ENCODE peak calls at places on chromosomes 7 and 10, in six cellular contexts. One of them, this sample, is unnamed.

GRCh38 chr10:72693599-72693915 is 1.6 kb downstream of the MCU start:
- DNase-seq in neural progenitor cell: no peak
- DNase-seq in fibroblast of lung: no peak
- DNase-seq in hepatocyte: no peak
- DNase-seq in astrocyte: peak; percentile 25
- DNase-seq in HepG2: no peak
- DNase-seq in this sample: no peak

GRCh38 chr7:112296416-112296815 is 89.9 kb downstream of the ZNF277 start:
- DNase-seq in neural progenitor cell: no peak
- DNase-seq in fibroblast of lung: no peak
- DNase-seq in hepatocyte: no peak
- DNase-seq in astrocyte: peak; percentile 36
- DNase-seq in HepG2: no peak
- DNase-seq in this sample: no peak

GRCh38 chr10:111856631-111857030 is 326.9 kb downstream of the GPAM start:
- DNase-seq in neural progenitor cell: peak; percentile 27
- DNase-seq in fibroblast of lung: no peak
- DNase-seq in hepatocyte: peak; percentile 11
- DNase-seq in astrocyte: no peak
- DNase-seq in HepG2: peak; percentile 4
- DNase-seq in this sample: no peak

GRCh38 chr10:6601224-6601805 is 21.2 kb upstream of the PRKCQ start:
- DNase-seq in neural progenitor cell: no peak
- DNase-seq in fibroblast of lung: no peak
- DNase-seq in hepatocyte: no peak
- DNase-seq in astrocyte: no peak
- DNase-seq in HepG2: no peak
- DNase-seq in this sample: no peak

GRCh38 chr7:98357751-98358161 is 43.1 kb downstream of the BAIAP2L1 start:
- DNase-seq in neural progenitor cell: no peak
- DNase-seq in fibroblast of lung: peak; percentile 76
- DNase-seq in hepatocyte: peak; percentile 30
- DNase-seq in astrocyte: peak; percentile 77
- DNase-seq in HepG2: peak; percentile 72
- DNase-seq in this sample: no peak

GRCh38 chr7:104074529-104074928 is 85.1 kb upstream of the RELN start:
- DNase-seq in neural progenitor cell: no peak
- DNase-seq in fibroblast of lung: no peak
- DNase-seq in hepatocyte: no peak
- DNase-seq in astrocyte: no peak
- DNase-seq in HepG2: no peak
- DNase-seq in this sample: no peak

GRCh38 chr10:79072041-79072441 is 3.3 kb downstream of the ZMIZ1 start:
- DNase-seq in neural progenitor cell: no peak
- DNase-seq in fibroblast of lung: no peak
- DNase-seq in hepatocyte: no peak
- DNase-seq in astrocyte: no peak
- DNase-seq in HepG2: no peak
- DNase-seq in this sample: peak; percentile 74

GRCh38 chr10:21314234-21314633 is 211.2 kb downstream of the SKIDA1 start:
- DNase-seq in neural progenitor cell: peak; percentile 58
- DNase-seq in fibroblast of lung: no peak
- DNase-seq in hepatocyte: no peak
- DNase-seq in astrocyte: peak; percentile 66
- DNase-seq in HepG2: peak; percentile 27
- DNase-seq in this sample: no peak

DNA sequence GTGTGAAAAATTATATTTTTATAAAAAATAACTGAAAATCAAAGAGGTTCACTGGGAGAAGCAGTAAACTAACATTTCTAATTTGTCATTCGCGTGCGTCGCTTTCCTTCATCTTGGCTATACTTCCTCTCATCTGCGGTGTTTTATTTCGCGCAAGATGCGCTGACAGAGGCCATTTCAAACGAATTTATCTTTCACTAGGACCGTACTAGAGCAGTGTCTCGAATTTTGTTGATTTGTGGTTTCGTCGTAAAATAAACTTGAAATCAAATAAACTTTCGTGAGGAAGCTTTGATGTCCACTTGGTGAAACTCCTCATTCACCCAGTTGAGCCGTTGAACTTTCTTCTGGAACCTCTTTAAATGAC is 163.7 kb upstream of the PPP1R3A start:
- DNase-seq in neural progenitor cell: no peak
- DNase-seq in fibroblast of lung: no peak
- DNase-seq in hepatocyte: no peak
- DNase-seq in astrocyte: no peak
- DNase-seq in HepG2: no peak
- DNase-seq in this sample: no peak
- TF ChIP-seq EZH2 in neural progenitor cell: no peak
- TF ChIP-seq EZH2 in fibroblast of lung: no peak
- TF ChIP-seq EZH2 in hepatocyte: no peak
- TF ChIP-seq EZH2 in astrocyte: no peak
- TF ChIP-seq EZH2 in HepG2: no peak
- TF ChIP-seq EZH2 in this sample: no peak

GRCh38 chr7:77251519-77251819 is 51.9 kb upstream of the FGL2 start:
- DNase-seq in neural progenitor cell: no peak
- DNase-seq in fibroblast of lung: no peak
- DNase-seq in hepatocyte: no peak
- DNase-seq in astrocyte: no peak
- DNase-seq in HepG2: no peak
- DNase-seq in this sample: no peak
- H3K4me1 ChIP-seq in neural progenitor cell: no peaks in the 10 kb centered on the region
- H3K4me1 ChIP-seq in fibroblast of lung: peaks cover 2% of the 10 kb centered on the region
- H3K4me1 ChIP-seq in hepatocyte: no peaks in the 10 kb centered on the region
- H3K4me1 ChIP-seq in astrocyte: no peaks in the 10 kb centered on the region
- H3K4me1 ChIP-seq in HepG2: peaks cover 4% of the 10 kb centered on the region
- H3K4me1 ChIP-seq in this sample: no peaks in the 10 kb centered on the region

DNA sequence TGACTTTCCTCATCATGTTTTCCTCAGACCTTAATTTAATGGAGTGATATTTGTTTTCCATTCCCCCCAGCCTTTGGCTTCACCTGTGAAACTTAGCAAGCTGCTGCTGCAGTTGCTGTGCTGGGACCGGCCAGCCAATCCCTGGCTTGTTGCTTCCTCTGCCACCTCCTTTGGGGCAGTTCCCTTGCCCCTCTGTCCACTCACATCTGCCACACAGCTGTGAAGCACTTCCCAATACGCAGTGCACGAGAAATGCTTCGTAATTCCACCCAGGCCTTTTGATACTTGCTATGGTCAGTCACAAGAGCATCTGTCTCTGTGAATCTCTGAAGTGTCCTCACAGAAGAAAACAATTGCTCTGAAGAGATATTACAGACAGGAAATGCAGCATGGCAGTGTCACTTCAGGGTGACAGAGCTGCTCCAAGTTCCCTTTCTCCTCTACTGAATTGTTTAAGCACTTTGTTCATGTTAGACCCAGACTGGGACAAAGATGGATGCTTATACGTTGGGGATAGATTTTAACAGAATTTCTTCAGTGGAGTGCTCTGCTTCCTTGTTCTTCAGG is 208.5 kb downstream of the PTEN start:
- DNase-seq in neural progenitor cell: no peak
- DNase-seq in fibroblast of lung: no peak
- DNase-seq in hepatocyte: no peak
- DNase-seq in astrocyte: no peak
- DNase-seq in HepG2: no peak
- DNase-seq in this sample: no peak
- H3K4me2 ChIP-seq in neural progenitor cell: no peak overlapping the region
- H3K4me2 ChIP-seq in fibroblast of lung: no peak overlapping the region
- H3K4me2 ChIP-seq in hepatocyte: no peak overlapping the region
- H3K4me2 ChIP-seq in astrocyte: no peak overlapping the region
- H3K4me2 ChIP-seq in HepG2: no peak overlapping the region
- H3K4me2 ChIP-seq in this sample: no peak overlapping the region

DNA sequence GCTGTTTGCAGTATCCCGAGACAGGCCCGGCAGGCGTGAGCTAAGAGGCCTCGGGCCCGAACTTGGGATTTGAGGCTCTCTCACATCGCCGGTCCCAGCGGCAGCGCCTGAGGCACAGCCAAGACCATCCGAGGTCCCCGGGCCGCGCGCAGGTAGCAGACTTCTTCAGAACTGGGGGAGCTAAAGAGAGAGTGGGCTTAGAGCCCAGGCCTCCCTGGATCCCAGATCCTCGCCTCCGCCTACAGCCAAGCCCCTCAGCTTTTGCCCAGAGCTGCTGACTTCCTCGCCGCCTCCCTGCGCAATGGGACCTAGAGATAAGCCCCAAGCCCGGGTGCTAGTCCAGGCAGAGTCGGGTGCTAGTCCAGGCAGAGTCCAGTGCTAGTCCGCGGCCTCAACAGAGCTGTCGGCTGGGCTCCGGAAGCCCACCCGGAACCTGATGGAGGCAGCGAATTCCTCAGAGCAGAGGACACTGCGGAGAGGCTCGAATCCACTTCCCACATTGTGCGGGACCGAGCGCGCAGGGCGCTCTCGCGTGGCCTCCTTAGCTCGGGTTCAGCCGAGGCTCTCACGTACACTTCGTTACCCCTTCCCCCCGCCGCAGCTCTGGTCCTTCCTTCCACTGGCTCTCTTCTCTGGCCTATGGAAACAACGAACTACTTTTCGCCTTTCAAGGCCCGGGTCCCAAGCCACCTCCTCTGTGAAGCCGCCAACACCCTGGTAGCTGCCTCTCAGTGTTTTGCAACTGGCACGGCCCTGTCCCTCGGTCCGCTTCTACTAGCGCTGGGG is 5.8 kb downstream of the LBX1 start:
- DNase-seq in neural progenitor cell: peak; percentile 61
- DNase-seq in fibroblast of lung: no peak
- DNase-seq in hepatocyte: no peak
- DNase-seq in astrocyte: no peak
- DNase-seq in HepG2: no peak
- DNase-seq in this sample: no peak
- TF ChIP-seq EZH2 in neural progenitor cell: peak; percentile 97
- TF ChIP-seq EZH2 in fibroblast of lung: peak; percentile 99
- TF ChIP-seq EZH2 in hepatocyte: peak; percentile 62
- TF ChIP-seq EZH2 in astrocyte: peak; percentile 100
- TF ChIP-seq EZH2 in HepG2: no peak
- TF ChIP-seq EZH2 in this sample: no peak

DNA sequence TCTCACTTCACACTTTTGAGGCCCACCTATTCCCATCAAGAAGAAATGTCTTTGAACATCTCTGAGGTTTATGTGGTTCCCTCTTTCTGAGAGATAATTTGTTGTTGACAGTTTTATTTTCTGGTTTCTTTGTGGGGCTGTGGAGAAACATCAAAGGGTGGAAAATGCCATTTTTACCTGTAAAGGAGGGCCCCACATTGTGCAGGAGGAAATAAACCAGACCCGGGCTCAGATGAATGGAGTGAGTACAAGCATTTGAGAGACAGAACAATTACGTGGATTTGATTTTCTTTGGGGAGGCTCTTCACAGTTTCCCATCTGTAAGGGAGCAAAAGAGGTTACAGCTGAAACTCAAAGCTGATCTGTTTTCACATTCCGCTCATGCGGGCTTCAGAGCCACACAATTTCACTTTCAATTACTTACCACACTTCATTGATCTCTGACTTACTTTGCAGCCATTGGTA is 29.8 kb downstream of the ITPRIP start:
- DNase-seq in neural progenitor cell: no peak
- DNase-seq in fibroblast of lung: peak; percentile 19
- DNase-seq in hepatocyte: no peak
- DNase-seq in astrocyte: no peak
- DNase-seq in HepG2: no peak
- DNase-seq in this sample: no peak
- H3K4me1 ChIP-seq in neural progenitor cell: peaks cover 10% of the 10 kb centered on the region
- H3K4me1 ChIP-seq in fibroblast of lung: peaks cover 4% of the 10 kb centered on the region
- H3K4me1 ChIP-seq in hepatocyte: no peaks in the 10 kb centered on the region
- H3K4me1 ChIP-seq in astrocyte: peaks cover 24% of the 10 kb centered on the region
- H3K4me1 ChIP-seq in HepG2: peaks cover 16% of the 10 kb centered on the region
- H3K4me1 ChIP-seq in this sample: peaks cover 15% of the 10 kb centered on the region

GRCh38 chr10:126538439-126539140 is 131.9 kb downstream of the C10orf90 start:
- DNase-seq in neural progenitor cell: no peak
- DNase-seq in fibroblast of lung: no peak
- DNase-seq in hepatocyte: no peak
- DNase-seq in astrocyte: no peak
- DNase-seq in HepG2: no peak
- DNase-seq in this sample: no peak
- H3K4me2 ChIP-seq in neural progenitor cell: no peak overlapping the region
- H3K4me2 ChIP-seq in fibroblast of lung: no peak overlapping the region
- H3K4me2 ChIP-seq in hepatocyte: no peak overlapping the region
- H3K4me2 ChIP-seq in astrocyte: no peak overlapping the region
- H3K4me2 ChIP-seq in HepG2: no peak overlapping the region
- H3K4me2 ChIP-seq in this sample: no peak overlapping the region

GRCh38 chr7:158991824-158992621 is 135.7 kb downstream of the DYNC2I1 start:
- DNase-seq in neural progenitor cell: no peak
- DNase-seq in fibroblast of lung: no peak
- DNase-seq in hepatocyte: peak; percentile 55
- DNase-seq in astrocyte: no peak
- DNase-seq in HepG2: no peak
- DNase-seq in this sample: no peak
- TF ChIP-seq EZH2 in neural progenitor cell: peak; percentile 73
- TF ChIP-seq EZH2 in fibroblast of lung: no peak
- TF ChIP-seq EZH2 in hepatocyte: no peak
- TF ChIP-seq EZH2 in astrocyte: no peak
- TF ChIP-seq EZH2 in HepG2: no peak
- TF ChIP-seq EZH2 in this sample: no peak

GRCh38 chr7:131544449-131545425 is 11.7 kb downstream of the PODXL start:
- DNase-seq in neural progenitor cell: no peak
- DNase-seq in fibroblast of lung: no peak
- DNase-seq in hepatocyte: no peak
- DNase-seq in astrocyte: no peak
- DNase-seq in HepG2: peak; percentile 73
- DNase-seq in this sample: no peak

GRCh38 chr7:131548371-131548770 is 8.1 kb downstream of the PODXL start:
- DNase-seq in neural progenitor cell: no peak
- DNase-seq in fibroblast of lung: no peak
- DNase-seq in hepatocyte: no peak
- DNase-seq in astrocyte: no peak
- DNase-seq in HepG2: no peak
- DNase-seq in this sample: no peak

GRCh38 chr7:131546583-131547111 is 9.8 kb downstream of the PODXL start:
- DNase-seq in neural progenitor cell: peak; percentile 85
- DNase-seq in fibroblast of lung: no peak
- DNase-seq in hepatocyte: no peak
- DNase-seq in astrocyte: no peak
- DNase-seq in HepG2: peak; percentile 46
- DNase-seq in this sample: peak; percentile 48

GRCh38 chr7:131546126-131546525 is 10.3 kb downstream of the PODXL start:
- DNase-seq in neural progenitor cell: no peak
- DNase-seq in fibroblast of lung: no peak
- DNase-seq in hepatocyte: no peak
- DNase-seq in astrocyte: no peak
- DNase-seq in HepG2: peak; percentile 10
- DNase-seq in this sample: no peak

DNA sequence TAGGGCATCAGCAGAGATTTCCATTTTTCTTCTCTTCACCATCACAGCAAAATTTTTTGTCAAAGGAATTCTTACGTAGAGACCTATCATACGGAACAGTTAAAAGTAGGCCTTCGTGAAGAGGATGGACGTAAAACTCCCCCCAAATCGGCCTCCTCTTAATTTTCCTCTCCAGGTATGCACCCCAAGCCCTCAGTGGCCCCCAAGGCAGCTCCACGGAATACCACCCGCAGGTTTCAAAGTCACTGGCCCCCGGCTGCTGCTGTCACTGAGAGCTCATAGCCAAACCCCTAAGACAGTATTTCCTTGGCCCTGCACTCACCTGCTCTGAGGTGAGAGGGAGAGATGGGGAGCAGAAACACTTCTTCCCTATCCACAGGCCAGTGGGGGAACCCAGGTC is 8.8 kb downstream of the PODXL start:
- DNase-seq in neural progenitor cell: no peak
- DNase-seq in fibroblast of lung: no peak
- DNase-seq in hepatocyte: no peak
- DNase-seq in astrocyte: no peak
- DNase-seq in HepG2: no peak
- DNase-seq in this sample: no peak
- H3K4me1 ChIP-seq in neural progenitor cell: peaks cover 4% of the 10 kb centered on the region
- H3K4me1 ChIP-seq in fibroblast of lung: no peaks in the 10 kb centered on the region
- H3K4me1 ChIP-seq in hepatocyte: peaks cover 4% of the 10 kb centered on the region
- H3K4me1 ChIP-seq in astrocyte: no peaks in the 10 kb centered on the region
- H3K4me1 ChIP-seq in HepG2: peaks cover 23% of the 10 kb centered on the region
- H3K4me1 ChIP-seq in this sample: peaks cover 21% of the 10 kb centered on the region